ENCODE peak calls at places on chromosomes 16 and 17, in eight cellular contexts. One of them, this sample, is unnamed.
A peak's percentile ranks its signal among the peaks of the same experiment; 100 is the strongest.

GRCh38 chr17:38444151-38444550 is 15.9 kb downstream of the ARHGAP23 start:
- DNase-seq in central memory CD4-positive, alpha-beta T cell: peak; percentile 18
- DNase-seq in EL: peak; percentile 71
- DNase-seq in memory B cell: peak; percentile 47
- DNase-seq in fibroblast of lung: peak; percentile 51
- DNase-seq in NCI-H345: peak; percentile 79
- DNase-seq in colonic mucosa: peak; percentile 47
- DNase-seq in non-pigmented ciliary epithelial cell: no peak
- DNase-seq in this sample: peak; percentile 71

GRCh38 chr17:49834118-49834743 is 13.6 kb downstream of the TAC4 start:
- DNase-seq in NCI-H345: no peak
- DNase-seq in EL: no peak
- DNase-seq in non-pigmented ciliary epithelial cell: peak; percentile 61
- DNase-seq in colonic mucosa: no peak
- DNase-seq in memory B cell: no peak
- DNase-seq in central memory CD4-positive, alpha-beta T cell: no peak
- DNase-seq in fibroblast of lung: peak; percentile 82
- DNase-seq in this sample: no peak

GRCh38 chr16:84446086-84446485 is 58.4 kb downstream of the MEAK7 start:
- DNase-seq in memory B cell: no peak
- DNase-seq in non-pigmented ciliary epithelial cell: no peak
- DNase-seq in fibroblast of lung: peak; percentile 56
- DNase-seq in central memory CD4-positive, alpha-beta T cell: no peak
- DNase-seq in NCI-H345: no peak
- DNase-seq in EL: no peak
- DNase-seq in colonic mucosa: no peak
- DNase-seq in this sample: no peak

GRCh38 chr16:48050871-48051270 is 104.9 kb downstream of the ABCC12 start:
- DNase-seq in non-pigmented ciliary epithelial cell: no peak
- DNase-seq in NCI-H345: no peak
- DNase-seq in fibroblast of lung: no peak
- DNase-seq in central memory CD4-positive, alpha-beta T cell: no peak
- DNase-seq in colonic mucosa: no peak
- DNase-seq in EL: no peak
- DNase-seq in memory B cell: no peak
- DNase-seq in this sample: no peak

GRCh38 chr16:51151435-51151950 is 423 bp upstream of the SALL1 start:
- DNase-seq in NCI-H345: peak; percentile 69
- DNase-seq in colonic mucosa: peak; percentile 31
- DNase-seq in fibroblast of lung: peak; percentile 92
- DNase-seq in central memory CD4-positive, alpha-beta T cell: no peak
- DNase-seq in non-pigmented ciliary epithelial cell: no peak
- DNase-seq in memory B cell: no peak
- DNase-seq in EL: peak; percentile 74
- DNase-seq in this sample: no peak

GRCh38 chr17:78111727-78112507 is 16.6 kb downstream of the TMC6 start:
- DNase-seq in central memory CD4-positive, alpha-beta T cell: no peak
- DNase-seq in EL: no peak
- DNase-seq in colonic mucosa: no peak
- DNase-seq in fibroblast of lung: no peak
- DNase-seq in NCI-H345: no peak
- DNase-seq in memory B cell: no peak
- DNase-seq in non-pigmented ciliary epithelial cell: no peak
- DNase-seq in this sample: no peak

GRCh38 chr16:68790130-68790761 is 53.1 kb upstream of the TANGO6 start:
- DNase-seq in memory B cell: no peak
- DNase-seq in EL: peak; percentile 88
- DNase-seq in fibroblast of lung: peak; percentile 94
- DNase-seq in colonic mucosa: no peak
- DNase-seq in central memory CD4-positive, alpha-beta T cell: no peak
- DNase-seq in non-pigmented ciliary epithelial cell: peak; percentile 49
- DNase-seq in NCI-H345: no peak
- DNase-seq in this sample: no peak

GRCh38 chr16:70573451-70574121 is 50.0 kb downstream of the SF3B3 start:
- DNase-seq in non-pigmented ciliary epithelial cell: peak; percentile 88
- DNase-seq in colonic mucosa: no peak
- DNase-seq in memory B cell: no peak
- DNase-seq in central memory CD4-positive, alpha-beta T cell: no peak
- DNase-seq in NCI-H345: no peak
- DNase-seq in fibroblast of lung: peak; percentile 93
- DNase-seq in EL: peak; percentile 87
- DNase-seq in this sample: no peak

GRCh38 chr16:79638386-79639106 is 38.0 kb upstream of the MAF start:
- DNase-seq in colonic mucosa: no peak
- DNase-seq in central memory CD4-positive, alpha-beta T cell: no peak
- DNase-seq in memory B cell: no peak
- DNase-seq in EL: no peak
- DNase-seq in NCI-H345: no peak
- DNase-seq in non-pigmented ciliary epithelial cell: no peak
- DNase-seq in fibroblast of lung: no peak
- DNase-seq in this sample: no peak

GRCh38 chr16:67013823-67014640 is 14.9 kb upstream of the CBFB start:
- DNase-seq in colonic mucosa: peak; percentile 59
- DNase-seq in EL: peak; percentile 64
- DNase-seq in non-pigmented ciliary epithelial cell: no peak
- DNase-seq in fibroblast of lung: peak; percentile 48
- DNase-seq in central memory CD4-positive, alpha-beta T cell: peak; percentile 72
- DNase-seq in memory B cell: peak; percentile 51
- DNase-seq in NCI-H345: peak; percentile 52
- DNase-seq in this sample: peak; percentile 19

GRCh38 chr17:57705921-57706695 is 39.0 kb downstream of the CCDC182 start:
- DNase-seq in colonic mucosa: no peak
- DNase-seq in NCI-H345: no peak
- DNase-seq in non-pigmented ciliary epithelial cell: no peak
- DNase-seq in fibroblast of lung: no peak
- DNase-seq in EL: no peak
- DNase-seq in central memory CD4-positive, alpha-beta T cell: no peak
- DNase-seq in memory B cell: no peak
- DNase-seq in this sample: no peak

GRCh38 chr16:19898924-19899604 is 14.4 kb upstream of the GPRC5B start:
- DNase-seq in NCI-H345: peak; percentile 65
- DNase-seq in fibroblast of lung: peak; percentile 22
- DNase-seq in colonic mucosa: peak; percentile 55
- DNase-seq in EL: peak; percentile 57
- DNase-seq in non-pigmented ciliary epithelial cell: no peak
- DNase-seq in memory B cell: peak; percentile 36
- DNase-seq in central memory CD4-positive, alpha-beta T cell: peak; percentile 16
- DNase-seq in this sample: peak; percentile 3

GRCh38 chr16:67349172-67349571 is 22.6 kb downstream of the LRRC36 start:
- DNase-seq in non-pigmented ciliary epithelial cell: no peak
- DNase-seq in NCI-H345: peak; percentile 11
- DNase-seq in EL: peak; percentile 41
- DNase-seq in central memory CD4-positive, alpha-beta T cell: no peak
- DNase-seq in fibroblast of lung: peak; percentile 28
- DNase-seq in colonic mucosa: no peak
- DNase-seq in memory B cell: no peak
- DNase-seq in this sample: peak; percentile 37

GRCh38 chr17:81027591-81028505 is 7.1 kb upstream of the BAIAP2 start:
- DNase-seq in EL: no peak
- DNase-seq in memory B cell: no peak
- DNase-seq in central memory CD4-positive, alpha-beta T cell: no peak
- DNase-seq in non-pigmented ciliary epithelial cell: no peak
- DNase-seq in NCI-H345: no peak
- DNase-seq in colonic mucosa: no peak
- DNase-seq in fibroblast of lung: no peak
- DNase-seq in this sample: no peak

GRCh38 chr17:2063306-2064146 is 8.6 kb downstream of the HIC1 start:
- DNase-seq in non-pigmented ciliary epithelial cell: no peak
- DNase-seq in memory B cell: no peak
- DNase-seq in colonic mucosa: no peak
- DNase-seq in fibroblast of lung: peak; percentile 79
- DNase-seq in NCI-H345: no peak
- DNase-seq in EL: no peak
- DNase-seq in central memory CD4-positive, alpha-beta T cell: no peak
- DNase-seq in this sample: no peak

GRCh38 chr17:27778193-27778592 is 22.1 kb downstream of the NOS2 start:
- DNase-seq in non-pigmented ciliary epithelial cell: peak; percentile 17
- DNase-seq in central memory CD4-positive, alpha-beta T cell: no peak
- DNase-seq in NCI-H345: no peak
- DNase-seq in memory B cell: no peak
- DNase-seq in EL: peak; percentile 21
- DNase-seq in colonic mucosa: no peak
- DNase-seq in fibroblast of lung: peak; percentile 91
- DNase-seq in this sample: no peak

This sample was measured in SHP77.